ENCODE peak calls at places on chromosomes 1 and 21, in eight cellular contexts. V is adrenal gland; B is fibroblast of mammary gland; H is H54; M is NCI-H1436; A is stimulated activated CD4-positive, alpha-beta T cell treated with anti-CD3 and anti-CD28 coated beads, Interleukin-1b, Interleukin-23, amount 100 ng/mL, for 24 hours; Y is amniotic stem cell; N is AG09309. K is an unnamed sample.

GRCh38 chr1:54952950-54953718 is 27.3 kb upstream of the TMEM61 start:
- DNase-seq in V (no peak), M (no peak), N (no peak), H (no peak), Y (no peak), A (no peak), B (peak), K (no peak)

GRCh38 chr1:228455715-228456114 is 31.5 kb upstream of the RNF187 start:
- DNase-seq in A (no peak), N (no peak), V (no peak), B (peak), M (no peak), H (no peak), Y (no peak), K (no peak)

GRCh38 chr1:231395051-231395995 is 26.8 kb downstream of the EGLN1 start:
- DNase-seq in N (peak), B (peak), M (no peak), A (no peak), H (peak), V (no peak), Y (peak), K (no peak)

GRCh38 chr1:212161231-212161781 is 123.9 kb upstream of the PPP2R5A start:
- DNase-seq in M (no peak), B (peak), N (peak), A (no peak), Y (no peak), V (no peak), H (peak), K (no peak)

GRCh38 chr1:192626366-192627179 is 9.4 kb upstream of the RGS13 start:
- DNase-seq in A (no peak), V (no peak), M (no peak), Y (no peak), H (no peak), B (no peak), N (no peak), K (no peak)

GRCh38 chr1:172089768-172090510 is 248.6 kb downstream of the DNM3 start:
- DNase-seq in N (no peak), A (peak), H (no peak), B (peak), V (peak), M (no peak), Y (no peak), K (no peak)

GRCh38 chr1:79042539-79042938 is 36.0 kb upstream of the ADGRL4 start:
- DNase-seq in B (no peak), N (no peak), H (no peak), Y (no peak), M (no peak), A (no peak), V (no peak), K (no peak)

GRCh38 chr1:63593887-63594617 is 841 bp downstream of the PGM1 start:
- DNase-seq in B (peak), A (peak), V (peak), H (peak), M (peak), Y (no peak), N (peak), K (peak)

GRCh38 chr21:45138199-45139002 is 64.0 kb downstream of the ADARB1 start:
- DNase-seq in N (no peak), B (peak), H (peak), V (peak), A (peak), M (no peak), Y (no peak), K (no peak)

GRCh38 chr1:57986432-57986831 is 560.1 kb downstream of the OMA1 start:
- DNase-seq in A (no peak), H (no peak), B (no peak), N (no peak), V (no peak), Y (no peak), M (no peak), K (no peak)

GRCh38 chr1:8424539-8425116 is 106.7 kb downstream of the SLC45A1 start:
- DNase-seq in A (peak), B (no peak), N (no peak), V (no peak), H (no peak), M (peak), Y (no peak), K (no peak)

GRCh38 chr1:183096889-183097288 is 73.7 kb downstream of the LAMC1 start:
- DNase-seq in B (peak), V (no peak), A (no peak), M (no peak), Y (no peak), N (no peak), H (no peak), K (no peak)

GRCh38 chr1:197917813-197918646 is 858 bp downstream of the LHX9 start:
- DNase-seq in M (no peak), A (no peak), N (no peak), V (no peak), B (no peak), H (peak), Y (no peak), K (no peak)

GRCh38 chr1:212606734-212607205 is 1.8 kb upstream of the ATF3 start:
- DNase-seq in A (no peak), M (peak), B (no peak), V (no peak), H (no peak), Y (no peak), N (no peak), K (no peak)

GRCh38 chr1:235077163-235077540 is 51.5 kb downstream of the TOMM20 start:
- DNase-seq in N (no peak), A (no peak), H (no peak), V (no peak), Y (no peak), M (no peak), B (no peak), K (no peak)

GRCh38 chr21:29403922-29404538 is 105.3 kb downstream of the BACH1 start:
- DNase-seq in N (no peak), M (no peak), A (no peak), V (no peak), Y (no peak), H (no peak), B (peak), K (no peak)

GRCh38 chr21:44076316-44076715 is 30.9 kb upstream of the PWP2 start:
- DNase-seq in B (no peak), N (no peak), V (no peak), M (no peak), H (no peak), Y (no peak), A (no peak), K (no peak)

GRCh38 chr1:68331117-68331865 is 99.0 kb upstream of the WLS start:
- DNase-seq in V (no peak), M (no peak), A (no peak), B (peak), H (no peak), Y (peak), N (peak), K (no peak)

GRCh38 chr1:205837380-205837970 is 12.5 kb downstream of the PM20D1 start:
- DNase-seq in Y (no peak), A (no peak), B (no peak), N (no peak), V (no peak), H (no peak), M (no peak), K (no peak)

GRCh38 chr21:44790401-44790800 is 11.2 kb downstream of the UBE2G2 start:
- DNase-seq in H (no peak), V (no peak), M (no peak), N (no peak), B (no peak), A (no peak), Y (no peak), K (no peak)

GRCh38 chr1:227917081-227917950 is 30.4 kb downstream of the WNT9A start:
- DNase-seq in A (no peak), H (no peak), B (no peak), M (no peak), V (no peak), N (no peak), Y (no peak), K (peak)

GRCh38 chr1:228459091-228459993 is 27.8 kb upstream of the RNF187 start:
- DNase-seq in Y (peak), N (peak), V (peak), B (peak), A (peak), M (peak), H (peak), K (peak)

GRCh38 chr1:201191723-201192477 is 1.3 kb downstream of the IGFN1 start:
- DNase-seq in M (no peak), A (peak), H (peak), V (no peak), B (peak), N (peak), Y (peak), K (no peak)

GRCh38 chr1:6743189-6744101 is 41.8 kb upstream of the CAMTA1 start:
- DNase-seq in A (no peak), V (peak), M (peak), N (peak), B (peak), Y (peak), H (peak), K (no peak)

GRCh38 chr1:41394918-41395598 is 33.8 kb downstream of the FOXO6 start:
- DNase-seq in V (no peak), N (no peak), M (peak), H (no peak), Y (no peak), B (no peak), A (no peak), K (peak)

GRCh38 chr21:30349572-30349971 is 1.2 kb upstream of the KRTAP23-1 start:
- DNase-seq in H (no peak), V (no peak), Y (no peak), N (no peak), M (no peak), A (no peak), B (no peak), K (no peak)

GRCh38 chr1:71054281-71054731 is 6.7 kb upstream of the PTGER3 start:
- DNase-seq in V (no peak), N (no peak), B (no peak), A (no peak), Y (no peak), H (no peak), M (no peak), K (no peak)

GRCh38 chr1:100188617-100189016 is 10.6 kb upstream of the LRRC39 start:
- DNase-seq in M (no peak), H (no peak), B (peak), V (peak), N (peak), A (no peak), Y (no peak), K (no peak)

GRCh38 chr1:198101716-198102453 is 54.9 kb upstream of the NEK7 start:
- DNase-seq in B (no peak), H (no peak), A (no peak), M (no peak), V (no peak), Y (no peak), N (no peak), K (no peak)

GRCh38 chr1:186374313-186375151 is 521 bp downstream of the TPR start:
- DNase-seq in Y (peak), N (no peak), A (peak), M (peak), B (peak), H (peak), V (peak), K (no peak)

GRCh38 chr1:90715334-90715733 is 1.8 kb downstream of the BARHL2 start:
- DNase-seq in A (no peak), H (no peak), V (no peak), Y (no peak), N (no peak), B (no peak), M (no peak), K (no peak)

GRCh38 chr1:145872421-145872891 is 13.2 kb downstream of the ANKRD35 start:
- DNase-seq in V (no peak), B (peak), N (no peak), H (no peak), M (no peak), A (no peak), Y (no peak), K (no peak)

GRCh38 chr1:211829343-211830054 is 1.1 kb downstream of the LPGAT1 start:
- DNase-seq in N (no peak), A (no peak), Y (peak), H (no peak), V (peak), B (no peak), M (no peak), K (no peak)

GRCh38 chr1:40462956-40463590 is 12.8 kb downstream of the ZFP69B start:
- DNase-seq in H (no peak), V (no peak), M (no peak), A (no peak), Y (no peak), B (peak), N (no peak), K (no peak)

GRCh38 chr1:17012775-17013501 is 1.2 kb upstream of the ATP13A2 start:
- DNase-seq in Y (no peak), V (no peak), M (no peak), H (peak), A (no peak), B (no peak), N (no peak), K (no peak)

GRCh38 chr21:40049031-40049958 is 182.1 kb downstream of the PCP4 start:
- DNase-seq in H (no peak), B (no peak), V (no peak), N (no peak), A (no peak), Y (peak), M (peak), K (peak)

GRCh38 chr1:8016244-8017241 is 9.6 kb downstream of the ERRFI1 start:
- DNase-seq in Y (no peak), N (no peak), A (no peak), B (peak), V (no peak), H (no peak), M (no peak), K (no peak)

GRCh38 chr1:16204634-16205332 is 7.7 kb downstream of the ARHGEF19 start:
- DNase-seq in A (no peak), Y (no peak), V (no peak), B (no peak), M (peak), H (no peak), N (no peak), K (no peak)

GRCh38 chr1:13587256-13588030 is 3.8 kb downstream of the PDPN start:
- DNase-seq in A (no peak), M (no peak), H (no peak), Y (no peak), N (no peak), V (no peak), B (no peak), K (no peak)

K was measured in posterior cingulate gyrus.